ENCODE peak calls at places on chromosomes 4 and X, in four cellular contexts. Q is psoas muscle, S is A549, C is fibroblast of lung. G is an unnamed sample.

GRCh38 chr4:74206088-74206826 is 48.3 kb downstream of the MTHFD2L start:
- DNase-seq in Q (no peak), C (peak; percentile 42), S (no peak), G (no peak)

GRCh38 chrX:123920065-123920785 is 41.3 kb upstream of the STAG2 start:
- DNase-seq in S (peak; percentile 43), Q (no peak), C (peak; percentile 71), G (no peak)

GRCh38 chr4:61204353-61204752 is 4.2 kb downstream of the ADGRL3 start:
- DNase-seq in C (no peak), Q (no peak), S (no peak), G (no peak)

GRCh38 chrX:48636776-48637175 is 39.5 kb downstream of the WDR13 start:
- DNase-seq in C (no peak), Q (no peak), S (no peak), G (no peak)

GRCh38 chr4:176238157-176238608 is 30.8 kb downstream of the ASB5 start:
- DNase-seq in C (peak; percentile 98), Q (no peak), S (no peak), G (no peak)

GRCh38 chr4:184281231-184282139 is 63.8 kb upstream of the ENPP6 start:
- DNase-seq in C (no peak), Q (no peak), S (no peak), G (no peak)

GRCh38 chr4:94889961-94890360 is 132.2 kb downstream of the BMPR1B start:
- DNase-seq in Q (no peak), C (peak; percentile 74), S (no peak), G (no peak)

GRCh38 chr4:2424581-2424980 is 5.8 kb downstream of the CFAP99 start:
- DNase-seq in S (no peak), C (no peak), Q (no peak), G (no peak)

GRCh38 chr4:1011022-1011694 is at the start of gene FGFRL1:
- DNase-seq in Q (peak; percentile 96), C (peak; percentile 85), S (peak; percentile 69), G (peak; percentile 95)

GRCh38 chrX:848366-848765 is 217.8 kb downstream of the SHOX start:
- DNase-seq in C (no peak), S (no peak), Q (no peak), G (no peak)

GRCh38 chr4:15714141-15714540 is 11.3 kb downstream of the BST1 start:
- DNase-seq in C (no peak), Q (no peak), S (no peak), G (no peak)

GRCh38 chr4:11421116-11421515 is 7.6 kb downstream of the HS3ST1 start:
- DNase-seq in Q (no peak), S (no peak), C (no peak), G (no peak)

GRCh38 chrX:29941292-29941691 is 274.1 kb upstream of the MAGEB2 start:
- DNase-seq in C (peak; percentile 11), S (no peak), Q (no peak), G (no peak)

GRCh38 chr4:163701915-163702314 is 207.4 kb downstream of the TMA16 start:
- DNase-seq in S (no peak), C (peak; percentile 93), Q (no peak), G (no peak)

GRCh38 chrX:109783712-109784109 is 50.7 kb upstream of the ACSL4 start:
- DNase-seq in Q (no peak), S (no peak), C (no peak), G (no peak)

GRCh38 chr4:156321203-156321602 is 367.5 kb upstream of the CTSO start:
- DNase-seq in S (no peak), Q (no peak), C (peak; percentile 49), G (no peak)

GRCh38 chr4:90121961-90122748 is 5.0 kb upstream of the CCSER1 start:
- DNase-seq in Q (no peak), C (no peak), S (no peak), G (no peak)

GRCh38 chrX:46574941-46575381 is 1.4 kb downstream of the CHST7 start:
- DNase-seq in S (no peak), C (no peak), Q (no peak), G (no peak)

GRCh38 chr4:162523171-162523570 is 359.4 kb upstream of the FSTL5 start:
- DNase-seq in Q (no peak), S (no peak), C (no peak), G (no peak)

GRCh38 chr4:78561677-78562076 is 10.1 kb downstream of the ANXA3 start:
- DNase-seq in Q (no peak), C (no peak), S (no peak), G (no peak)

GRCh38 chr4:78560296-78560963 is 8.9 kb downstream of the ANXA3 start:
- DNase-seq in C (peak; percentile 71), Q (no peak), S (no peak), G (no peak)

GRCh38 chr4:78556655-78557054 is 5.1 kb downstream of the ANXA3 start:
- DNase-seq in Q (no peak), S (no peak), C (no peak), G (no peak)

GRCh38 chr4:78558421-78558820 is 6.9 kb downstream of the ANXA3 start:
- DNase-seq in C (peak; percentile 20), Q (no peak), S (no peak), G (no peak)

GRCh38 chr4:78557841-78558240 is 6.3 kb downstream of the ANXA3 start:
- DNase-seq in S (no peak), C (no peak), Q (no peak), G (no peak)
- H3K27ac ChIP-seq in S (peak overlapping the region; percentile 81), C (no peak overlapping the region), Q (no peak overlapping the region), G (no peak overlapping the region)

GRCh38 chr4:141702472-141703182 is 66.2 kb downstream of the IL15 start:
- DNase-seq in C (peak; percentile 66), S (no peak), Q (peak; percentile 67), G (no peak)

GRCh38 chr4:141705048-141705746 is 68.8 kb downstream of the IL15 start:
- DNase-seq in C (no peak), Q (no peak), S (no peak), G (no peak)

GRCh38 chr4:141706445-141706844 is 70.1 kb downstream of the IL15 start:
- DNase-seq in Q (no peak), S (no peak), C (peak; percentile 28), G (no peak)

GRCh38 chr4:141705747-141706377 is 69.5 kb downstream of the IL15 start:
- DNase-seq in Q (no peak), S (no peak), C (peak; percentile 46), G (no peak)

DNA sequence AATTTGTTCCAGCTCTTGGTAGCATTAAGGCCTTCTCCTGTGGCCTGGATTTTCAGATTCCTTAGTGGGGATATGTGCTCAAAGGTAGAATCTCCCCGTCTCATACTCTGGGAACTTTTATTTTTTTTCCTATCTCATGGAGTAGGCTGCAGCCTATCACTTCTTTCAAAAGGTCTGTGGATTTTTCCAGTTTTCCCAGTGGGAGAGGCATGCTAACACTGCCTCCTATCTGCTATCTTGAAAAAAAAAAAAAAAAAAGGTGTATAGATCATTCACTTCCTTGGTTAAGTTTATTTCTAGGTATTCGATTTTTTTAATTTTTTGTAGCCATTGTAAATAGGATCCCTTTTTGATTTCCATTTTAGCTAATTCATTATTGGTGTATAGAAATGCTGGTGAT is 67.1 kb downstream of the IL15 start:
- DNase-seq in Q (no peak), S (no peak), C (no peak), G (no peak)
- TF ChIP-seq CTCF in Q (no peak), S (peak; percentile 15), C (no peak), G (no peak)

GRCh38 chr4:92254767-92255442 is 48.9 kb upstream of the GRID2 start:
- DNase-seq in S (no peak), Q (no peak), C (no peak), G (no peak)
- H3K9me3 ChIP-seq in S (no peaks in the 10 kb centered on the region), Q (peaks cover 11% of the 10 kb centered on the region), C (no peaks in the 10 kb centered on the region), G (no peaks in the 10 kb centered on the region)

DNA sequence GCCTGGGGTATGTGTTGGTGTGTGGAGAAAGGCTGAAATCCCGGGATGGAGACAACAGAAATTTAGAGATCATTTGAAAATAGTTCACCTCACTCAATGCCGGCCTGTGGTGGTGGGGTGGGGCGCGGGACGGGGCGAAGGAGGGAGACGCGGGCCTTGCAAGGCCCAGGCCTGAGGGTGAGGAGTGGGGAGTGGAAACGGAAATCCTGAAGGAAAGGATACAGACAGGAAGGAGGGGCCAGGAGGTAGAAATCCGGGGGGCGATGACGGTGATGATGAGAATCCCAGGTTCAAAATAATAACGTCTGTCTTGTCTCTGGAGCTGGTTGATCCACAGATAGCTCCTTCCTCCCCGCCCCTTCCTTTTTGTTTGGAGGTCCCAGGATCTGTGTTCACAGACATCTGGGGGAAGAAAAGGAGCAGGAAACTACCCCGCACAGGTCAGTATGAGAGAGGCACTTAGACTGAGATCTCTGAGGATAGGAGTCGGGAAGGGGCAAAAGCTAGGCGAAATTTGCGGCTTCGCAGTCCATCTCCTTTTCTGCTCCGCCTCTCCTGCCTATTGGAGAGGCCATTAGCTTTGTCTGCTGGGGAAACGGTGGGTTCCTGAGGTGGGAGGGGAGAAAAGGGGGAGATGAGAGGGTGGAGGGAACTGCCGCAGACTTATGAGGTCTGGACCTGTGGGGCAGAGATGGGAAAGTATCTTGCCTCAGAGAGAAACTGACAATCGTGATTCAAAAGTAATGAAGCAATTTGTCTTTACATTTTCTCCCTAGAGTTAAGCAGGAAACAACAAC is 760 bp downstream of the TCEAL7 start:
- DNase-seq in Q (no peak), S (no peak), C (peak; percentile 1), G (peak; percentile 29)
- H3K27ac ChIP-seq in Q (no peak overlapping the region), S (no peak overlapping the region), C (no peak overlapping the region), G (peak overlapping the region; percentile 11)